ENCODE peak calls at places on chromosome 16, in eight cellular contexts. L is A549; V is tibial nerve; E is effector memory CD4-positive, alpha-beta T cell; Z is GM23248; F is right lobe of liver; S is endodermal cell; P is lower lobe of right lung. Q is an unnamed sample. For H3K4me1 and H3K9me3, the result is how much of the 10 kb centered on the place peaks cover.

GRCh38 chr16:16025214-16025968 is 76.0 kb downstream of the ABCC1 start:
- DNase-seq in L (peak), V (peak), E (peak), Z (peak), F (no peak), S (no peak), P (no peak), Q (no peak)

GRCh38 chr16:11546522-11547485 is 39.9 kb downstream of the LITAF start:
- DNase-seq in L (no peak), V (no peak), E (no peak), Z (peak), F (no peak), S (no peak), P (no peak), Q (no peak)

GRCh38 chr16:54942353-54942943 is 11.8 kb downstream of the IRX5 start:
- DNase-seq in L (no peak), V (no peak), E (no peak), Z (no peak), F (no peak), S (no peak), P (no peak), Q (no peak)

GRCh38 chr16:74304164-74304834 is 7.7 kb downstream of the PSMD7 start:
- DNase-seq in L (peak), V (no peak), E (no peak), Z (peak), F (no peak), S (no peak), P (no peak), Q (no peak)

GRCh38 chr16:67349172-67349571 is 22.6 kb downstream of the LRRC36 start:
- DNase-seq in L (no peak), V (no peak), E (no peak), Z (peak), F (no peak), S (no peak), P (no peak), Q (no peak)

GRCh38 chr16:66731101-66731500 is 20.3 kb downstream of the DYNC1LI2 start:
- DNase-seq in L (no peak), V (no peak), E (no peak), Z (no peak), F (no peak), S (no peak), P (no peak), Q (no peak)

GRCh38 chr16:29848420-29849297 is 14.4 kb downstream of the CDIPT start:
- DNase-seq in L (peak), V (peak), E (peak), Z (peak), F (peak), S (peak), P (peak), Q (peak)

GRCh38 chr16:67884684-67885083 is at the start of gene NRN1L:
- DNase-seq in L (no peak), V (peak), E (no peak), Z (peak), F (peak), S (peak), P (peak), Q (peak)

GRCh38 chr16:2149630-2150417 is 1.4 kb downstream of the RAB26 start:
- DNase-seq in L (peak), V (no peak), E (no peak), Z (no peak), F (no peak), S (peak), P (no peak), Q (peak)

GRCh38 chr16:2148714-2149629 is 547 bp downstream of the RAB26 start:
- DNase-seq in L (peak), V (no peak), E (no peak), Z (peak), F (no peak), S (peak), P (no peak), Q (peak)

GRCh38 chr16:2150418-2151187 is 2.2 kb downstream of the RAB26 start:
- DNase-seq in L (peak), V (no peak), E (no peak), Z (no peak), F (no peak), S (peak), P (no peak), Q (peak)

GRCh38 chr16:2152695-2153506 is 2.7 kb upstream of the TRAF7 start:
- DNase-seq in L (no peak), V (no peak), E (no peak), Z (peak), F (peak), S (peak), P (no peak), Q (peak)

DNA sequence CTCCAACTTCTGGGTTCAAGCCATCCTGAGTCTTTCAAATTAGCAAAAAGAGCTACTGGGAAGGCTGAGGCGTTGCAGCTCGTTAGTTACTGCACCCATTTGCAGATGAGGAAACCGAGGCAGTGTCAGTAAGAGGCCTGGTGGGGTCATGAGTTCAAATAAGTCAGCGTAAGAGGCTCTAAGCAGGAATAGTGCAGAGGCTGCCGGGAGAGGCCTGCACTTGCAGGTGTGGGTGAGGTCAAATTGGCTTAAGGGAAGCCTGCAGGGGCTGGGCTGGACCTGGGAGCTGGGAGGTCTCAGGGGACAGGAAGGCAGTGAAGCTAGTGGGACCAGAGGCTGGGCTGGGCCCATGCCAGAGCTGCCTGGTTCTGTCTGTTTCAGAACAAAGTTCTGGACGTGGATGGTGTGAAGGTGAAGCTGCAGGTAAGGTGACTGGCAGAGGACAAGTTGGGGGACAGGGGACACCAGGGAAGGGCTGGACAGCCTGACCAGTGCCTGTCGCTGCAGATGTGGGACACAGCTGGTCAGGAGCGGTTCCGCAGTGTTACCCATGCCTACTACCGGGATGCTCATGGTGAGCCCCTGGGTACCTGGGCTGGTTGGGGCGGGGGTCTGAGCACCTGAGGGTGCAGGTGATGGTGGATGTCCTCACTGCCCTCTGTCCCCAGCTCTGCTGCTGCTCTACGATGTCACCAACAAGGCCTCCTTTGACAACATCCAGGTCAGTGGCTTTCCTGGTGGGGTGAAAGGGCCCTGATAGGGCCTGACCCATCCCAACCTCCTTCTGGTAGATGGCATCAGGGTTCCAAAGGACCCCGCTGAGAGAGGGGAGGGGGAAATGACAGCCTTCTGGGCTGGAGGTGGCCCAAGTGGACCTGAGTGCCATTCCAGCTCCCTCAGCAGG is 3.0 kb downstream of the RAB26 start:
- DNase-seq in L (no peak), V (no peak), E (no peak), Z (no peak), F (no peak), S (peak), P (no peak), Q (no peak)
- H3K4me3 ChIP-seq in L (peak), V (no peak), E (no peak), Z (no peak), F (no peak), S (peak), P (peak), Q (no peak)

DNA sequence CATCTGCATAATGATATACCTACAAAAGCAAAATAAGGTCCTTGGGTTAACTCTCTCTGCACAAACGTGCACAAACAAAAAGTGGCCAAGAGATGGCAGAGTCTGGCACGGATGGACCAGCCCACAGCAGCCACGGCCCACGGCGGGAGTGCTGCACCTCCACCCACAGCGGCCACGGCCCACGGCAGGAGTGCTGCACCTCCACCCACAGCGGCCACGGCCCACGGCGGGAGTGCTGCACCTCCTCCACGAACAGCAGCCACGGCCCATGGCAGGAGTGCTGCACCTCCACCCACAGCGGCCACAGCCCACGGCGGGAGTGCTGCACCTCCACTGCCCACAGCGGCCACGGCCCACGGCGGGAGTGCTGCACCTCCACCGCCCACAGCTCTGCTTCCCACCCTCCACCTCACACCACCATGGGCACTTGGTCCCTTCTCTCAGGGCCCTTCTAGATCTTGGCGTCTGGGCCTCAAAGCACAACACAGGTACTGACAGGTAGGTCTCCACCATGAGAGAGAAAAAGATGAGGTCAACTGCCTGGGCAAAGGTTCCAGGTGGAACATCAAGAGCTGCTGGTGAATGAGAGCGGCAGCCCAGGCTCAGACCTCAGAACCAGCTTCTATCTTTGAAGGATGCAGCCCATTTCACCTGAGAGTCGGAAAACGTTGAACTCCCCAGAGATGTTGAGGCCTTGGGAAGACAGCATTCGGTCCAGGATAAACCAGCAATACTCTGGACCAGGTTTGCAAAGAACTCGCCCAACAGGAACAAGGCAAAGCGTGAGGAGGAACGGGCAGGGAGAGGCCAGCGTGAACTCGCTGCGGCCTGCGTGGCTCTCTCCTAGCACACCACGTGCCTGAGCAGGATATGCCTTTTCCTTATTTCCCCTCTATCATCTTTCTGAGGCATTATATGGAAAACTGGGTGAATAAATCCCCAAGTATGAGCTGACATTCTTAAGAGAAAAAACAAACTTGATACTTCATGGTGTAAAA is 124.5 kb downstream of the ZNF778 start:
- DNase-seq in L (no peak), V (no peak), E (no peak), Z (no peak), F (peak), S (no peak), P (peak), Q (no peak)
- H3K4me1 ChIP-seq in L (half or more), V (under half), E (under half), Z (under half), F (half or more), S (under half), P (under half), Q (under half)

GRCh38 chr16:35411156-35411555 is 1951.7 kb downstream of the TP53TG3F start:
- DNase-seq in L (no peak), V (no peak), E (no peak), Z (no peak), F (no peak), S (no peak), P (no peak), Q (no peak)

GRCh38 chr16:35414563-35414962 is 1955.2 kb downstream of the TP53TG3F start:
- DNase-seq in L (no peak), V (no peak), E (no peak), Z (no peak), F (no peak), S (no peak), P (peak), Q (no peak)

GRCh38 chr16:35409503-35409902 is 1950.1 kb downstream of the TP53TG3F start:
- DNase-seq in L (no peak), V (no peak), E (no peak), Z (no peak), F (no peak), S (no peak), P (no peak), Q (no peak)

GRCh38 chr16:35410438-35410837 is 1951.0 kb downstream of the TP53TG3F start:
- DNase-seq in L (no peak), V (no peak), E (no peak), Z (no peak), F (no peak), S (no peak), P (no peak), Q (no peak)

GRCh38 chr16:35414139-35414538 is 1954.7 kb downstream of the TP53TG3F start:
- DNase-seq in L (no peak), V (no peak), E (no peak), Z (no peak), F (no peak), S (no peak), P (peak), Q (no peak)
- H3K9me3 ChIP-seq in L (under half), V (under half), E (under half), Z (under half), F (under half), S (half or more), P (under half), Q (half or more)

GRCh38 chr16:28186752-28187151 is 25.0 kb downstream of the XPO6 start:
- DNase-seq in L (no peak), V (no peak), E (no peak), Z (peak), F (no peak), S (no peak), P (no peak), Q (no peak)
- H3K4me3 ChIP-seq in L (no peak), V (no peak), E (peak), Z (no peak), F (no peak), S (no peak), P (no peak), Q (no peak)

GRCh38 chr16:84845496-84846002 is 25.8 kb downstream of the CRISPLD2 start:
- DNase-seq in L (no peak), V (no peak), E (no peak), Z (no peak), F (no peak), S (peak), P (peak), Q (no peak)
- H3K4me1 ChIP-seq in L (under half), V (under half), E (under half), Z (under half), F (under half), S (under half), P (under half), Q (under half)

GRCh38 chr16:35732046-35732810 is 2272.8 kb downstream of the TP53TG3F start:
- DNase-seq in L (no peak), V (no peak), E (no peak), Z (no peak), F (no peak), S (no peak), P (no peak), Q (no peak)

GRCh38 chr16:35733278-35733965 is 2274.0 kb downstream of the TP53TG3F start:
- DNase-seq in L (no peak), V (no peak), E (no peak), Z (no peak), F (no peak), S (no peak), P (no peak), Q (no peak)

GRCh38 chr16:35735403-35736251 is 2276.2 kb downstream of the TP53TG3F start:
- DNase-seq in L (no peak), V (no peak), E (no peak), Z (no peak), F (no peak), S (no peak), P (no peak), Q (no peak)

GRCh38 chr16:35734728-35735402 is 2275.5 kb downstream of the TP53TG3F start:
- DNase-seq in L (no peak), V (no peak), E (no peak), Z (no peak), F (no peak), S (no peak), P (no peak), Q (no peak)

DNA sequence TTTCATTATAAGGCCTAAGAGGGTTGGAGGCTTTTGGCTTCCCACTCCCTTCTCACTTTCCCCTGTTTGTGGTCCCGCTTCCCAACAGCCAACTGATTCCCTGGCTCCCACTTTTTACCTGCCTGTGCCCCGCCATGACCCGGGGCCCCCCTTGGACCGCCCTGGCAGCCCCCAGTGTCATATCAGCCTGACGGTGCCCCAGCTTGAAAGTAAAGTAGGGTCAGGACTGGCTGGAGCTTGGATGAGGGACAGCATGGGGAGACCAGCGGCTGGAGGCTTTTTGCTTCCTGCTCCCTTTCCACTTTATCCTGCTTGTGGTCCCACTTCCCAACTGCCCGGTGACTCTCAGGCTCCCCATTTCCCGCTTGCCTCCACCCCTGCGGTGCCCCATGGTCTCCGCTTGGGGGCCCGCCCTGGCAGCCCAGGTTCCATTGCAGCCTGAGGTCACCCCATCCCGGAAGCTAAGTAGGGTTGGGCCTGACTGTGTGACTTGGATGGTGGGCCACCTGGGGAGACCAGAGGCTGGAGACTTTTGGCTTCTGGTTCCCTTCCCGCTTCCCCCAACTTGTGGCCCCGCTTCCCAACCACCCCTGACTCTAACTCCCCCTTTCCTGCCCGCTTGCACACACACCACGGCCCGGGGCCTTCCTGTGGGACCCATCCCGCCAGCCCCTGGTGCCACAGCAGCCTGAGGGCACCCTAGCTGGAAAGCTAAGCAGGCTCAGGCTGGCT is 2274.7 kb downstream of the TP53TG3F start:
- DNase-seq in L (no peak), V (no peak), E (no peak), Z (no peak), F (no peak), S (no peak), P (no peak), Q (no peak)
- H3K9me3 ChIP-seq in L (under half), V (under half), E (under half), Z (under half), F (under half), S (under half), P (under half), Q (half or more)